ENCODE peak calls at places on chromosomes 11 and 22, in seven cellular contexts. U, M, E, O, X, J and D are unnamed samples.

GRCh38 chr11:577611-577894 is 1.3 kb downstream of the PHRF1 start:
- DNase-seq in U (no peak), M (no peak), E (no peak), O (no peak), X (no peak), J (no peak), D (no peak)

GRCh38 chr11:1693327-1694063 is 3.5 kb upstream of the KRTAP5-6 start:
- DNase-seq in U (peak; percentile 76), M (peak; percentile 98), E (peak; percentile 74), O (peak; percentile 64), X (peak; percentile 88), J (peak; percentile 87), D (peak; percentile 84)

GRCh38 chr11:36463781-36464180 is 46.3 kb downstream of the TRAF6 start:
- DNase-seq in U (no peak), M (no peak), E (no peak), O (no peak), X (no peak), J (no peak), D (no peak)

GRCh38 chr11:101618691-101619090 is 34.9 kb upstream of the TRPC6 start:
- DNase-seq in U (no peak), M (no peak), E (no peak), O (no peak), X (no peak), J (no peak), D (no peak)

GRCh38 chr11:57727185-57727584 is 14.1 kb upstream of the SELENOH start:
- DNase-seq in U (no peak), M (no peak), E (no peak), O (no peak), X (no peak), J (no peak), D (no peak)

GRCh38 chr11:70913715-70914231 is 338.6 kb downstream of the SHANK2 start:
- DNase-seq in U (no peak), M (no peak), E (no peak), O (peak; percentile 18), X (no peak), J (no peak), D (peak; percentile 40)

GRCh38 chr22:27986937-27987336 is 67.9 kb upstream of the PITPNB start:
- DNase-seq in U (no peak), M (no peak), E (no peak), O (no peak), X (no peak), J (peak; percentile 52), D (peak; percentile 13)

GRCh38 chr22:31818481-31819392 is 64.9 kb downstream of the DEPDC5 start:
- DNase-seq in U (no peak), M (no peak), E (no peak), O (no peak), X (no peak), J (no peak), D (no peak)

GRCh38 chr11:35214792-35215193 is 75.8 kb downstream of the CD44 start:
- DNase-seq in U (no peak), M (no peak), E (peak; percentile 54), O (no peak), X (no peak), J (no peak), D (no peak)

GRCh38 chr22:31695423-31695822 is 33.4 kb upstream of the PISD start:
- DNase-seq in U (no peak), M (no peak), E (no peak), O (no peak), X (no peak), J (no peak), D (no peak)

GRCh38 chr22:44753189-44754042 is 1.0 kb downstream of the ARHGAP8 start:
- DNase-seq in U (peak; percentile 66), M (no peak), E (no peak), O (peak; percentile 65), X (no peak), J (no peak), D (no peak)

GRCh38 chr11:109112748-109113378 is 309.1 kb upstream of the C11orf87 start:
- DNase-seq in U (no peak), M (peak; percentile 63), E (no peak), O (no peak), X (no peak), J (no peak), D (no peak)

GRCh38 chr22:18031670-18032454 is 7.5 kb upstream of the MICAL3 start:
- DNase-seq in U (no peak), M (no peak), E (no peak), O (peak; percentile 84), X (no peak), J (no peak), D (no peak)

GRCh38 chr11:70551323-70552166 is 153.2 kb downstream of the CTTN start:
- DNase-seq in U (no peak), M (no peak), E (no peak), O (no peak), X (no peak), J (no peak), D (no peak)

GRCh38 chr22:44889233-44889878 is 120.4 kb downstream of the PHF21B start:
- DNase-seq in U (no peak), M (peak; percentile 62), E (no peak), O (no peak), X (peak; percentile 61), J (peak; percentile 34), D (no peak)

GRCh38 chr22:47423266-47423665 is 660.8 kb downstream of the TBC1D22A start:
- DNase-seq in U (no peak), M (no peak), E (no peak), O (no peak), X (no peak), J (no peak), D (no peak)

GRCh38 chr11:115201121-115201792 is 303.0 kb downstream of the CADM1 start:
- DNase-seq in U (no peak), M (peak; percentile 37), E (no peak), O (no peak), X (no peak), J (no peak), D (no peak)

GRCh38 chr11:113644605-113645004 is 61.5 kb downstream of the TMPRSS5 start:
- DNase-seq in U (no peak), M (peak; percentile 67), E (no peak), O (no peak), X (no peak), J (no peak), D (no peak)

GRCh38 chr11:105298630-105299029 is 159.1 kb upstream of the CARD18 start:
- DNase-seq in U (no peak), M (no peak), E (no peak), O (no peak), X (no peak), J (no peak), D (no peak)

GRCh38 chr22:50710886-50711285 is 27.1 kb upstream of the ACR start:
- DNase-seq in U (no peak), M (no peak), E (no peak), O (no peak), X (no peak), J (no peak), D (no peak)

GRCh38 chr11:17846852-17847453 is 112.4 kb downstream of the KCNC1 start:
- DNase-seq in U (no peak), M (no peak), E (no peak), O (no peak), X (no peak), J (no peak), D (no peak)

DNA sequence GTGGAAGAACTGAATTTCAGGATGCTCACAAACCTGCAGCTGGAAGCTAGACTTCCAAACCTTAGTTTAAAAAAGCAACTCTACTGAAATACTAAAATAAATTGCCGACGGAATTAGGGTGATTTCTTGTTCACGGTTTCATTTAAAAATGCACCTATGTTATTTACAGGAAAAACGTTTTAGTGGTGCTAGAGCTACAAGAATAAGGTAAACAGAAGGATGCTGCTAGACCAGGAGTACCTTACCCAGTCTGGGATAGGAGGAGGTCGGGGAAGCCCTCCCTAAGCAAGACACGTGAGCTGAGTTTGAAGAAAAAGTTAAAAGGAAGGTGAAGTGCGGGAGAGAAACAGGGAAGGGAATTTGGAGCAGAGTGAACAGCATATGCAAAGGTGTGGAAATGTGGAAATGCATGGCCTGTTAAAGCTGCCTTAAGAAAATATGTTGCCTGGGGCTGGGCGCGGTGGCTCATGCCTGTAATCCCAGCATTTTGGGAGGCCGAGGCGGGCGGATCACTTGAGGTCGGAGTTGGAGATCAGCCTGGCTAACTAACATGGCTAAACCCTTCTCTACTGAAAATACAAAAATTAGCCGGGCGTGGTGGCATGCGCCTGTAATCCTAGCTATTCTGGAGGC is 1.4 kb upstream of the FTH1 start:
- DNase-seq in U (no peak), M (no peak), E (no peak), O (peak; percentile 19), X (no peak), J (peak; percentile 45), D (peak; percentile 11)
- H3K4me3 ChIP-seq in U (no peak overlapping the region), M (peak overlapping the region; percentile 99), E (no peak overlapping the region), O (peak overlapping the region; percentile 85), X (peak overlapping the region; percentile 80), J (peak overlapping the region; percentile 76), D (peak overlapping the region; percentile 96)

GRCh38 chr22:36358533-36359171 is 29.1 kb downstream of the MYH9 start:
- DNase-seq in U (no peak), M (no peak), E (no peak), O (no peak), X (no peak), J (no peak), D (no peak)
- TF ChIP-seq POLR2AphosphoS5 in U (no peak), M (no peak), E (peak; percentile 15), O (no peak), X (no peak), J (no peak), D (no peak)

DNA sequence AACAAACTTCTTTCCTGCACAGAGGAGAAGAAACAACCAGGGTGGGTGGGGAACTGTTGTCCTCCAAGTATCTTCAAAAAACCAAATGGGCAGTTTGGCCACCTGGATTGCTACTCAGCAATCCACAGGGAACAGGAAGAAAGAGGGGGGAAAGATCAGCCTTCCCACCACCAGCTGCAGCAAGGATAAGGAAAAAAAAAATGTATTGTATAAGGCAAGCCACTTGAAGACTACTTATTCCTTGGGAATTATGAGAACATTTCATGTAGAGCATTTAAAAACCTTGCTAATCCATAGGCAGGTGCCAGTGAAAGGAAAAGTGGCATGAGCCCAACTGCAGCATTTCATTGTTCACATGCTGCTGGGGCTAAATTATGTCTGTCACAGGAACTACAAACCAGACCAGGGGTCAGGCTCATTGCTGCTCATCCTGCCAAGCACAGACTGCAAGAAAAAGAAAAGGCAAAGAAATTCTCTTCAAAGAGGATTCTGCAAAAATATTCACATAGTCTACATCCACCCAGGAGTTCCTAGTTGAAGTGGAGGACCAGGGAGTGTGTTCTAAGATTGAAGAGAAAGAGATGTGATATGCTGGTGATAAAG is 2.2 kb downstream of the RAB30 start:
- DNase-seq in U (no peak), M (no peak), E (peak; percentile 76), O (no peak), X (no peak), J (no peak), D (no peak)
- H3K4me3 ChIP-seq in U (no peak overlapping the region), M (peak overlapping the region; percentile 79), E (no peak overlapping the region), O (peak overlapping the region; percentile 85), X (no peak overlapping the region), J (peak overlapping the region; percentile 81), D (no peak overlapping the region)

GRCh38 chr11:7672960-7673723 is at the start of gene CYB5R2:
- DNase-seq in U (peak; percentile 69), M (peak; percentile 39), E (peak; percentile 15), O (peak; percentile 62), X (peak; percentile 69), J (no peak), D (peak; percentile 80)

GRCh38 chr11:7671347-7671746 is 2.0 kb downstream of the CYB5R2 start:
- DNase-seq in U (peak; percentile 65), M (no peak), E (no peak), O (no peak), X (no peak), J (no peak), D (peak; percentile 73)

GRCh38 chr11:7670631-7671030 is 2.7 kb downstream of the CYB5R2 start:
- DNase-seq in U (no peak), M (no peak), E (no peak), O (no peak), X (no peak), J (no peak), D (no peak)

GRCh38 chr11:7672276-7672959 is 882 bp downstream of the CYB5R2 start:
- DNase-seq in U (no peak), M (no peak), E (no peak), O (no peak), X (no peak), J (no peak), D (no peak)

GRCh38 chr11:7671807-7672206 is 1.5 kb downstream of the CYB5R2 start:
- DNase-seq in U (no peak), M (no peak), E (no peak), O (no peak), X (no peak), J (no peak), D (no peak)
- TF ChIP-seq POLR2AphosphoS5 in U (no peak), M (no peak), E (no peak), O (no peak), X (no peak), J (no peak), D (no peak)